ENCODE peak calls at places on chromosomes 7 and 10, in four cellular contexts. F is SW480, C is BE2C, Y is caudate nucleus. G is an unnamed sample.

GRCh38 chr7:155416646-155417380 is 41.1 kb upstream of the EN2 start:
- DNase-seq in F (no peak), C (no peak), Y (no peak), G (no peak)

GRCh38 chr7:38311329-38311937 is 38.0 kb upstream of the TARP start:
- DNase-seq in F (no peak), C (peak; percentile 65), Y (no peak), G (peak; percentile 23)

GRCh38 chr10:116810895-116811294 is 38.4 kb upstream of the ENO4 start:
- DNase-seq in F (no peak), C (no peak), Y (no peak), G (no peak)

GRCh38 chr10:66999762-67000161 is 73.9 kb downstream of the LRRTM3 start:
- DNase-seq in F (no peak), C (no peak), Y (no peak), G (no peak)

GRCh38 chr7:106717997-106718871 is 57.3 kb upstream of the CCDC71L start:
- DNase-seq in F (peak; percentile 97), C (no peak), Y (no peak), G (no peak)

GRCh38 chr10:62705789-62706188 is 98.7 kb upstream of the ADO start:
- DNase-seq in F (no peak), C (no peak), Y (no peak), G (no peak)

GRCh38 chr10:109891105-109891504 is 32.2 kb downstream of the XPNPEP1 start:
- DNase-seq in F (no peak), C (no peak), Y (no peak), G (no peak)

GRCh38 chr10:4902571-4903011 is 60.6 kb upstream of the AKR1C1 start:
- DNase-seq in F (no peak), C (no peak), Y (no peak), G (no peak)

GRCh38 chr10:43126759-43127424 is 11.4 kb upstream of the CSGALNACT2 start:
- DNase-seq in F (no peak), C (no peak), Y (no peak), G (no peak)

GRCh38 chr7:94069154-94069739 is 65.1 kb upstream of the BET1 start:
- DNase-seq in F (no peak), C (no peak), Y (no peak), G (no peak)

G was measured in midbrain.